ENCODE peak calls at places on chromosomes 12 and 14, in nine cellular contexts. C is stimulated activated CD4-positive, alpha-beta T cell treated with anti-CD3 and anti-CD28 coated beads, Interleukin-2, amount 100 ng/mL, for 48 hours; Z is stromal cell of bone marrow; A is mammary epithelial cell; J is NCI-H2081; U is NCI-H2029 treated with DMSO at 0.1 percent for 48 hours; S is activated B cell treated with CpG ODN at 0.5 μM for 24 hours; R is germinal center; M is HuH-7.5. E is an unnamed sample.

GRCh38 chr14:105059917-105060565 is 5.2 kb downstream of the GPR132 start:
- DNase-seq in U (no peak), Z (no peak), M (no peak), A (no peak), C (no peak), S (no peak), R (no peak), J (no peak), E (no peak)

GRCh38 chr12:12467701-12468218 is 94.9 kb downstream of the DUSP16 start:
- DNase-seq in A (no peak), S (no peak), M (no peak), R (no peak), J (no peak), C (no peak), Z (peak; percentile 75), U (peak; percentile 41), E (no peak)

GRCh38 chr14:69043007-69043444 is 63.9 kb upstream of the ACTN1 start:
- DNase-seq in M (no peak), U (no peak), J (no peak), C (no peak), Z (no peak), R (no peak), A (no peak), S (no peak), E (no peak)

GRCh38 chr12:47377414-47378221 is 297.9 kb upstream of the AMIGO2 start:
- DNase-seq in J (no peak), Z (peak; percentile 99), R (no peak), S (no peak), C (no peak), U (no peak), M (no peak), A (peak; percentile 95), E (peak; percentile 96)

GRCh38 chr12:40137252-40137651 is 31.4 kb upstream of the SLC2A13 start:
- DNase-seq in J (no peak), Z (no peak), R (peak; percentile 47), A (peak; percentile 66), M (no peak), U (no peak), C (no peak), S (no peak), E (no peak)

GRCh38 chr14:80047761-80048160 is 163.5 kb downstream of the DIO2 start:
- DNase-seq in S (no peak), U (no peak), A (no peak), M (no peak), R (no peak), J (no peak), C (no peak), Z (no peak), E (no peak)

GRCh38 chr14:98593361-98593761 is 678.6 kb downstream of the BCL11B start:
- DNase-seq in U (no peak), M (no peak), S (no peak), J (no peak), Z (no peak), A (no peak), R (no peak), C (no peak), E (no peak)

GRCh38 chr12:74111688-74112360 is 425.8 kb upstream of the ATXN7L3B start:
- DNase-seq in M (no peak), R (no peak), J (peak; percentile 37), C (no peak), S (no peak), Z (no peak), A (peak; percentile 65), U (no peak), E (no peak)

GRCh38 chr14:61452452-61452851 is 131.1 kb downstream of the PRKCH start:
- DNase-seq in R (no peak), Z (no peak), C (no peak), J (no peak), U (no peak), S (no peak), A (no peak), M (no peak), E (no peak)

GRCh38 chr12:93571360-93571853 is 1.1 kb upstream of the SOCS2 start:
- DNase-seq in U (no peak), Z (no peak), S (peak; percentile 49), M (peak; percentile 47), A (peak; percentile 72), J (peak; percentile 53), R (no peak), C (peak; percentile 53), E (peak; percentile 38)

GRCh38 chr12:52126050-52126604 is 46.6 kb downstream of the SMIM41 start:
- DNase-seq in Z (no peak), R (no peak), M (no peak), A (no peak), S (no peak), J (peak; percentile 81), U (no peak), C (no peak), E (no peak)

GRCh38 chr12:69548687-69549086 is 36.6 kb upstream of the CCT2 start:
- DNase-seq in S (no peak), J (no peak), C (no peak), R (no peak), A (no peak), M (no peak), Z (no peak), U (no peak), E (no peak)

GRCh38 chr12:53660064-53660463 is 15.8 kb downstream of the ATP5MC2 start:
- DNase-seq in Z (peak; percentile 34), U (no peak), R (no peak), J (no peak), M (no peak), S (no peak), C (no peak), A (no peak), E (peak; percentile 53)

GRCh38 chr14:103111297-103111981 is 11.8 kb upstream of the TNFAIP2 start:
- DNase-seq in Z (no peak), C (no peak), M (no peak), J (no peak), R (no peak), U (no peak), S (no peak), A (no peak), E (no peak)